ENCODE peak calls at places on chromosomes 4 and X, in eight cellular contexts. S is lung; C is HepG2; D is HCT116; X is heart left ventricle; W is upper lobe of right lung; H is CD8-positive, alpha-beta T cell; Z is Panc1. V is an unnamed sample.

GRCh38 chrX:17923546-17923945 is 62.4 kb upstream of the RAI2 start:
- ATAC-seq in D (no peak), W (no peak), X (no peak), H (no peak), C (no peak), Z (no peak), S (no peak), V (no peak)

GRCh38 chr4:128573781-128574508 is 235.6 kb upstream of the JADE1 start:
- ATAC-seq in W (peak), X (peak), S (peak), D (no peak), C (peak), Z (no peak), H (no peak), V (no peak)

GRCh38 chr4:48195853-48196252 is 61.8 kb upstream of the TXK start:
- ATAC-seq in S (no peak), D (no peak), H (no peak), C (no peak), Z (no peak), X (no peak), W (no peak), V (no peak)

GRCh38 chr4:3192188-3192587 is 56.8 kb upstream of the MSANTD1 start:
- ATAC-seq in S (no peak), W (no peak), X (no peak), C (no peak), D (no peak), H (peak), Z (no peak), V (no peak)

GRCh38 chrX:7059214-7059838 is 88.2 kb upstream of the STS start:
- ATAC-seq in Z (no peak), C (no peak), D (no peak), X (no peak), W (no peak), S (no peak), H (no peak), V (no peak)

GRCh38 chr4:184275766-184276165 is 58.1 kb upstream of the ENPP6 start:
- ATAC-seq in C (no peak), S (no peak), W (peak), X (no peak), H (no peak), D (no peak), Z (no peak), V (no peak)

GRCh38 chrX:70176938-70177533 is at the start of gene DGAT2L6:
- ATAC-seq in D (no peak), W (no peak), C (no peak), X (no peak), S (no peak), Z (no peak), H (no peak), V (no peak)

GRCh38 chr4:68369474-68369805 is 19.6 kb upstream of the YTHDC1 start:
- ATAC-seq in Z (peak), H (no peak), D (peak), S (peak), W (peak), X (no peak), C (no peak), V (no peak)

GRCh38 chr4:76105652-76106051 is 31.1 kb downstream of the ART3 start:
- ATAC-seq in H (no peak), S (no peak), X (peak), C (peak), W (no peak), D (peak), Z (no peak), V (no peak)

GRCh38 chrX:45749375-45749774 is 548.7 kb upstream of the DIPK2B start:
- ATAC-seq in D (no peak), Z (peak), C (no peak), S (no peak), X (peak), W (no peak), H (peak), V (no peak)

GRCh38 chr4:187128226-187128625 is 404.6 kb upstream of the FAT1 start:
- ATAC-seq in W (no peak), S (no peak), D (no peak), X (no peak), Z (no peak), H (no peak), C (no peak), V (no peak)

GRCh38 chr4:150145090-150145949 is 67.1 kb downstream of the DCLK2 start:
- ATAC-seq in Z (peak), D (peak), H (no peak), C (peak), W (peak), S (peak), X (no peak), V (no peak)

GRCh38 chr4:70874268-70875156 is 27.7 kb upstream of the MOB1B start:
- ATAC-seq in W (no peak), X (no peak), Z (no peak), C (no peak), H (no peak), S (no peak), D (no peak), V (no peak)

GRCh38 chr4:154143720-154144119 is 347.9 kb downstream of the DCHS2 start:
- ATAC-seq in H (no peak), X (no peak), Z (no peak), C (no peak), W (no peak), S (no peak), D (no peak), V (no peak)

GRCh38 chr4:65918872-65919271 is 248.6 kb upstream of the EPHA5 start:
- ATAC-seq in S (peak), W (no peak), D (no peak), Z (no peak), C (no peak), H (no peak), X (no peak), V (no peak)

DNA sequence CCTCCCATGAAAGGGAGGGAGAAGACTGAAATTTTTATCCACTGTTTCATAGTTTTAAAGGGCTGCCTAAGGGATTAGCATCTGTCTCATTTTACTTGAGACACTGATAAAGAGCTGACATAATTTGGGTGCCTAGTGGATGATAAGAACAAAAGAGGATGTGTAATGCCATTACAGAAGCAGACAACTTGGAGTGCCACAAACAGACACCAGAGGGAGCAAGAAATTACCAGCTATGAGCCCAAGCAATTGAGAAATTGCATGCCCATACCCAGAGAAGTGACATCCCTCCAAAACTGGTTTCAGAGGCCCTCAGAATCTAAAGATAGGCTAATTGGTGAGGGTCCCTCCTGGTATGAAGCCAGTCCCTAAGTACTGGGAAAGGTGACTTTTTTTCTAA is 38.5 kb upstream of the POU3F4 start:
- ATAC-seq in S (no peak), W (no peak), H (no peak), Z (no peak), D (no peak), X (no peak), C (peak), V (no peak)
- TF ChIP-seq CTCF in S (no peak), W (peak), H (no peak), Z (peak), D (no peak), X (no peak), C (peak), V (no peak)

DNA sequence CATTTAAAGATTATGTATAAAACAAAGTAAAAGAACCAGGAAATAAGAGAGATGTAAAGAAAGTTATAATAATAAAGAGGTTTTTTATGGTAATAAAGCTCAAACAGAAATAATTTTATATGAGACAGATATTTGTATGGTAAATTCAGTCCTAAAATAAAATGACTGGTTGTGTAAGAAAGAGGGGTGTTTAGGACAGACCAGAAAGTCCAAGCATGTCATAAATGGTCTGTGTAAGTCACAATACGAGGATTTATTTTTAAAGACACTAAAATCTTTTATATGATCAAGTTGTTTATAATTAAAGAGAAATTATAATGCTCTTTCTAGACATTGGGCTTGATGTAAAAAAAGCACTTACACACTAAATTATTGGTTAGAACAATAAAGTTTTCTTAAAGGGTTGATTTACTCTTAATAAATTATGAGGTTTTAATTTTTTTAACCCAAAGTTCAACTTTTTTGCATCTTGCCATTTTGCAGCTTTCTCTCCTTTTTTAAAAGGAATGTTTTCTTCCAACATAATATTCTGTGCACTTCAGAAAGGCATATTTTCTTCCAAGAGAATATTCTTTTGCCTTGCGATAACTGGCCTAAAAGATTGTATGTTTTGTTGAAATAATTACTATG is 61.9 kb upstream of the TCEAL2 start:
- ATAC-seq in Z (no peak), X (no peak), H (no peak), C (no peak), S (no peak), W (no peak), D (no peak), V (no peak)
- TF ChIP-seq CTCF in Z (no peak), X (no peak), H (no peak), C (no peak), S (no peak), W (no peak), D (no peak), V (no peak)

DNA sequence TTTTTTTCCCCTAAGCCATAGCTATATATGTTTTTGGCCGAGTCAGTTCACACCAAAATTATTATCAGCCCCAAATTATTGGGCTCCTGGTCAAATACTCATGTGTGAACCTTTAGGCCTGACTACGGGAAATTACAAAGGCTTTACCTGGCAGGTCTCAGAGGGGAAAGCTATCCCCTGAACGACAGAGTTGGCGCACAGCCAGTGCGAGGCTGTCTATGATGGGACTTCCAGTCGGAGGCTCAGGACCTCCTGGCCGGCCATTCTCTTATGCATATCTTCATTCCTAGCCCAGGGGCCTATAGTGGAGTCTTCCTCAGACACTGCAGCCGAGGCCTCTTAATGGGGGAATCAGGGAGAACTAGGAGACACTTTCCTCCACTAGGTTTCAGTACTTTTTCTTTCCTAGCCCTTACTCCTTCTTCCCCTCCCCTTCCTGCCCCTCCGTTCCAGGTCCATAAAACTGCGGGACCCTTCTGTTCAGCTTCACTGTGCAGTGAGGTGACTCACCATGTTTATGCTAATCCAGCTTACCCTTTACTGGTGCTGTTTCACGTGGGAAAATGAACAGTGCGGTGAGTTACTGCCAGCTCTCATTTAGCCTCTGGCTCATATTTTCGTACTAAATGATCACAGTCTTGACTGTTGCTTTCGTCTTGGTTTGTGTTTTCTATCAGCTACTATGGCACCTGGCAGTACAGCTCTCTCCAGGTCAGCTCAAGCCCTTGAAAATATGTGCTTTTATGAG is 533.9 kb downstream of the FSTL5 start:
- ATAC-seq in X (no peak), W (no peak), D (no peak), C (no peak), Z (peak), H (no peak), S (no peak), V (no peak)
- TF ChIP-seq CTCF in X (no peak), W (no peak), D (no peak), C (no peak), Z (no peak), H (no peak), S (no peak), V (no peak)

GRCh38 chr4:8282742-8283141 is 13.2 kb downstream of the HTRA3 start:
- ATAC-seq in W (no peak), H (no peak), S (no peak), C (no peak), X (no peak), Z (no peak), D (no peak), V (no peak)
- TF ChIP-seq CTCF in W (no peak), H (no peak), S (no peak), C (no peak), X (no peak), Z (no peak), D (no peak), V (no peak)

GRCh38 chrX:1464282-1465131 is 11.8 kb upstream of the ASMTL start:
- ATAC-seq in X (no peak), S (no peak), W (no peak), Z (no peak), D (no peak), C (no peak), H (no peak), V (no peak)
- TF ChIP-seq CTCF in X (no peak), S (no peak), W (no peak), Z (no peak), D (no peak), C (no peak), H (no peak), V (no peak)